ENCODE peak calls at places on chromosomes 3 and 15, in eight cellular contexts. Q is spleen, L is body of pancreas, A is heart left ventricle, H is suprapubic skin, E is IMR-90, I is transverse colon, W is sigmoid colon. N is an unnamed sample.

GRCh38 chr3:53845881-53846133 is 412 bp downstream of the CHDH start:
- DNase-seq in H (no peak), L (no peak), Q (no peak), E (no peak), A (no peak), I (no peak), W (no peak), N (no peak)

GRCh38 chr3:5136619-5137429 is 14.7 kb downstream of the ARL8B start:
- DNase-seq in H (no peak), L (no peak), A (no peak), E (peak; percentile 28), I (no peak), Q (no peak), W (no peak), N (no peak)

GRCh38 chr3:84960581-84960980 is 1.8 kb downstream of the CADM2 start:
- DNase-seq in H (no peak), E (no peak), A (no peak), W (no peak), Q (no peak), L (no peak), I (no peak), N (no peak)

GRCh38 chr3:4984511-4984864 is 5.3 kb downstream of the BHLHE40 start:
- DNase-seq in I (no peak), E (peak; percentile 25), A (no peak), W (no peak), H (no peak), Q (no peak), L (no peak), N (no peak)

GRCh38 chr3:179323197-179323901 is 518 bp downstream of the ZNF639 start:
- DNase-seq in H (peak; percentile 86), Q (peak; percentile 92), L (peak; percentile 59), A (peak; percentile 85), I (peak; percentile 69), E (peak; percentile 70), W (peak; percentile 88), N (peak; percentile 75)

GRCh38 chr3:139491966-139492365 is 15.7 kb upstream of the RBP2 start:
- DNase-seq in I (no peak), W (no peak), H (no peak), A (no peak), E (no peak), L (no peak), Q (no peak), N (no peak)

GRCh38 chr3:72702997-72703396 is 145.2 kb downstream of the SHQ1 start:
- DNase-seq in Q (no peak), I (no peak), W (no peak), A (no peak), L (no peak), H (no peak), E (no peak), N (no peak)

GRCh38 chr15:68789921-68790575 is 30.6 kb downstream of the ANP32A start:
- DNase-seq in W (no peak), E (peak; percentile 58), Q (no peak), A (no peak), H (no peak), I (no peak), L (peak; percentile 29), N (no peak)

GRCh38 chr15:56038015-56038414 is 44.6 kb upstream of the NEDD4 start:
- DNase-seq in W (no peak), H (no peak), Q (no peak), A (no peak), L (no peak), E (peak; percentile 67), I (no peak), N (no peak)

GRCh38 chr15:72136170-72137051 is 18.2 kb downstream of the SENP8 start:
- DNase-seq in I (no peak), E (no peak), A (no peak), W (no peak), L (no peak), Q (no peak), H (no peak), N (no peak)

GRCh38 chr3:30198162-30198561 is 408.2 kb upstream of the TGFBR2 start:
- DNase-seq in Q (no peak), E (no peak), I (no peak), W (no peak), H (no peak), L (no peak), A (no peak), N (no peak)

GRCh38 chr3:66744521-66744920 is 243.7 kb upstream of the LRIG1 start:
- DNase-seq in W (no peak), E (peak; percentile 26), I (no peak), L (no peak), Q (no peak), H (no peak), A (no peak), N (no peak)

GRCh38 chr15:40789119-40789518 is 17.8 kb upstream of the ZFYVE19 start:
- DNase-seq in E (no peak), A (no peak), I (no peak), Q (no peak), W (peak; percentile 39), H (no peak), L (no peak), N (no peak)

GRCh38 chr15:57922780-57923179 is 142.7 kb downstream of the ALDH1A2 start:
- DNase-seq in W (no peak), H (no peak), I (peak; percentile 65), E (no peak), L (peak; percentile 92), Q (no peak), A (peak; percentile 87), N (peak; percentile 63)

GRCh38 chr3:99668044-99668443 is 29.6 kb downstream of the COL8A1 start:
- DNase-seq in E (no peak), H (no peak), I (no peak), Q (no peak), W (no peak), A (no peak), L (no peak), N (no peak)

GRCh38 chr15:65374831-65375401 is 2.9 kb downstream of the IGDCC3 start:
- DNase-seq in A (no peak), L (no peak), I (no peak), Q (peak; percentile 42), H (no peak), W (no peak), E (peak; percentile 31), N (no peak)

DNA sequence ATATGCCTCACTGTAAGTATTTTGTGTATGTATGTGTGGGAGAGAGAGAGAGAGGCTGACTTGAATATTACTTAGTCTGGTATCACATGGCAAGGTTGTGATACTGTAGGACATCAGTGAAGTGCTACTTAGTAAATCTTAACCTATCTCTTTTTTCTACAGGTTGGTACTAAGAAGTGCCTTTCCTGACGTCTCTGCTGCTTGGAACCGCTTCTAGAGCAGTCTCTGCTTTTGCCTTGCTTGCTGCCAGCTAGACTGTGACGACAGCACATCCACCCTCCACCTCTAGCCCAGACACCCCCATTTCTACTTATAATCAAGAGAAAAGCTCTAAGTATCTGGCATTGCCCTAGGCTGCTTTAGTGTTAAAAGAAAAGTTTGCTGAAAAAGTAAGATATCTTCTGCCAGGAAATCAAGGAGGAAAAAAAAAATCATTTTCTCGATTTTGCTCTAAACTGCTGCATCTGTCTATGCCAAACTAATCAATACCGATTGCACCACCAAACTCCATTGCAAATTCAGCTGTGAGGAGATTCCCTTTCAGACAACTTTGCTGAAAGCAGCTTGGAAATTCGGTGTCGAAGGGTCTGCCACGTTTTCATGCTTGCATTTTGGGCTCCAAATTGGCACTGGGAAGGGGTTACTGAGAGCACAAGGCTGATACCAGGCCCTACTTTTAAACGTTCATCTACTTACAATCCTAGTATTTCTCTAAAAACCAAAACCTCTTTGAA is 30.7 kb downstream of the MBNL1 start:
- DNase-seq in L (peak; percentile 25), H (no peak), Q (no peak), E (no peak), A (peak; percentile 57), I (no peak), W (peak; percentile 74), N (peak; percentile 47)
- H3K4me1 ChIP-seq in L (peaks cover 73% of the 10 kb centered on the region), H (peaks cover 88% of the 10 kb centered on the region), Q (peaks cover 96% of the 10 kb centered on the region), E (peaks cover 12% of the 10 kb centered on the region), A (peaks cover 7% of the 10 kb centered on the region), I (peaks cover 99% of the 10 kb centered on the region), W (no peaks in the 10 kb centered on the region), N (peaks cover 51% of the 10 kb centered on the region)

DNA sequence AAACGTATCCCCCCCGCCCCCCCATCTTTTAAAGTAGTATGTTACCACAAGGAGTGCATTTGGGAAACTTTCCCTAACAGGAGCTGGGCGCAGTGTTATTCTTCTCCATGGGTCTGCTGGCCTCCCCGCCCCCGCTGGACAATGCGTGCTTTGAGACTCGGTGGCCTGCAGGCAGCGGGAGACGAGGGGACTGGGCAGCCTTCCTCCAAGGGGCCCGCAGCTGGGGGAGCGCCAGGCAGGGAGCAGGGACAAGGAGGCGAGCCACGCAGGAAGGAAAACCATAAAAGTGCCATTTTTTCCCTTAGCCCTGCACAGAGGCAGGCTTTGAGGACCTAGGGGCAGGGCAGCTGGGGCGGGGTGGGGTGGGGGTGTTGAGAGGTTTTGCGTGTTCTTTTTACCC is 14.1 kb downstream of the SOX2 start:
- DNase-seq in H (no peak), I (no peak), A (no peak), Q (no peak), E (no peak), W (peak; percentile 70), L (no peak), N (no peak)
- TF ChIP-seq POLR2A in H (no peak), I (no peak), A (no peak), Q (no peak), E (no peak), W (no peak), L (no peak), N (no peak)

GRCh38 chr3:147391726-147392082 is 14.6 kb downstream of the ZIC4 start:
- DNase-seq in H (no peak), W (no peak), L (no peak), Q (no peak), A (no peak), I (no peak), E (no peak), N (no peak)
- H3K27me3 ChIP-seq in H (peaks cover 100% of the 10 kb centered on the region), W (peaks cover 94% of the 10 kb centered on the region), L (peaks cover 82% of the 10 kb centered on the region), Q (peaks cover 100% of the 10 kb centered on the region), A (peaks cover 100% of the 10 kb centered on the region), I (peaks cover 100% of the 10 kb centered on the region), E (peaks cover 97% of the 10 kb centered on the region), N (no peaks in the 10 kb centered on the region)

DNA sequence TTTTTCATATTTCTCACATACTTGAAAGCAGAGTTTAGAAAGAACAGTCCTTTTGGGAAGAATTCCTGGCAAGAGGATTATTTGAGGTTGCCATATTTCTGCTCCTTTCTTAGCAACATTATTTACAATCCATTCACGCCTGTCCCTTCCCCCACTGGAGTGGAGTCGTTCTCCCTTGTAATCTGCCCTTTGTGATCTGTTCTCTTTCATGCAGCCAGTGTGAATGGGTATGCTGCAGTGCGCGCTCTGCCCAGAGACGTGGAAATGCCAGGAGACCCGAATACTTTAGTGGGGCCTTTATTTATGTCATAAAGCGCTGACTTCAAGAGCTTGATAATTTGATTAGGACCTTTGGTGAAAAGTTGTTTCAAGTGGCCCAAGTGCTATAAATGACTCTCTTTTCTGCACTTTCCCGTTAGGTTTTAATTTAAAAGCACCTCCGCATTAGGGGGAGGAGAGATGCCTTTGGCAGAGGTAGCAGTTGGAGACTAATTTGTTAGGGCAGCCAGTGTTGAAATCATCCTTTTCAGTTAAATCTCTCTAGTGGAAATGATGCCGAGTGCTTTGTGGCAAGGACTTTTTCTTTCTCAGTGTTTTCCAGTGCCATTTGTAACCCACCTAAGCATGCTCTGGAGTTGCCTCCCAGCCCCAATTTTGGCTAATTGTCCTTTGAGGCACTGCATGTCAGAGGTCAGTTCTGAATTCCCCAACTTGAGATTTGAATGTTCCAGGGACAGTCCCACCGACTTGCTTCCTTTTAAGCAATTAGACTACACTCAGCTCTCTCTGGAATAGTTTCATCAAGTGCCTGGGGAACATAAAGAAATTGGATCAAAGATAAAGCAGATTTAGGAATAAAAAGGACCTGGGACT is 52.5 kb downstream of the PSMD6 start:
- DNase-seq in H (no peak), Q (no peak), W (no peak), L (no peak), A (no peak), E (no peak), I (no peak), N (no peak)
- H3K4me1 ChIP-seq in H (peaks cover 69% of the 10 kb centered on the region), Q (peaks cover 72% of the 10 kb centered on the region), W (no peaks in the 10 kb centered on the region), L (peaks cover 97% of the 10 kb centered on the region), A (no peaks in the 10 kb centered on the region), E (peaks cover 32% of the 10 kb centered on the region), I (peaks cover 79% of the 10 kb centered on the region), N (peaks cover 12% of the 10 kb centered on the region)

GRCh38 chr3:46908986-46909534 is 31.5 kb downstream of the PTH1R start:
- DNase-seq in I (no peak), E (no peak), Q (no peak), W (peak; percentile 64), H (no peak), A (no peak), L (no peak), N (no peak)
- TF ChIP-seq POLR2A in I (no peak), E (no peak), Q (no peak), W (no peak), H (no peak), A (no peak), L (no peak), N (no peak)

N was measured in testis.